ENCODE peak calls at places on chromosomes 11 and 22, in six cellular contexts. B is skeletal muscle cell, S is A549, I is dorsolateral prefrontal cortex, N is sigmoid colon, H is astrocyte of the spinal cord. P is an unnamed sample.

GRCh38 chr11:74278721-74279148 is 32.7 kb downstream of the P4HA3 start:
- DNase-seq in B (peak), S (peak), I (no peak), N (peak), H (peak), P (peak)

GRCh38 chr11:65649656-65650546 is 12.0 kb downstream of the SIPA1 start:
- DNase-seq in B (no peak), S (no peak), I (no peak), N (no peak), H (no peak), P (no peak)

GRCh38 chr11:129728571-129728970 is 87.1 kb upstream of the TMEM45B start:
- DNase-seq in B (no peak), S (no peak), I (no peak), N (no peak), H (no peak), P (no peak)

GRCh38 chr22:36055376-36056310 is 27.0 kb upstream of the RBFOX2 start:
- DNase-seq in B (no peak), S (no peak), I (no peak), N (no peak), H (peak), P (no peak)

GRCh38 chr11:66346476-66347424 is 679 bp downstream of the B4GAT1 start:
- DNase-seq in B (no peak), S (no peak), I (no peak), N (no peak), H (peak), P (no peak)

GRCh38 chr11:30488304-30488998 is 97.7 kb downstream of the MPPED2 start:
- DNase-seq in B (peak), S (no peak), I (no peak), N (no peak), H (peak), P (peak)

GRCh38 chr11:129989437-129989836 is 13.2 kb downstream of the PRDM10 start:
- DNase-seq in B (no peak), S (no peak), I (no peak), N (no peak), H (no peak), P (no peak)

GRCh38 chr11:77793972-77794371 is 26.6 kb downstream of the RSF1 start:
- DNase-seq in B (no peak), S (no peak), I (no peak), N (no peak), H (no peak), P (no peak)

GRCh38 chr11:93481279-93481678 is 61.9 kb downstream of the SMCO4 start:
- DNase-seq in B (no peak), S (no peak), I (no peak), N (no peak), H (no peak), P (no peak)

GRCh38 chr11:12287374-12288211 is 89.8 kb upstream of the PARVA start:
- DNase-seq in B (peak), S (peak), I (no peak), N (peak), H (peak), P (peak)

GRCh38 chr11:85759915-85760314 is 51.0 kb downstream of the SYTL2 start:
- DNase-seq in B (peak), S (no peak), I (no peak), N (no peak), H (peak), P (peak)

GRCh38 chr11:30775123-30775522 is 189.0 kb upstream of the MPPED2 start:
- DNase-seq in B (no peak), S (no peak), I (no peak), N (no peak), H (no peak), P (no peak)

GRCh38 chr11:81497202-81497804 is 1236.4 kb downstream of the FAM181B start:
- DNase-seq in B (no peak), S (peak), I (no peak), N (no peak), H (peak), P (no peak)

GRCh38 chr11:102390667-102391449 is 43.8 kb downstream of the BIRC2 start:
- DNase-seq in B (peak), S (peak), I (peak), N (peak), H (peak), P (no peak)

GRCh38 chr11:76251576-76251975 is 45.3 kb upstream of the WNT11 start:
- DNase-seq in B (no peak), S (no peak), I (no peak), N (no peak), H (no peak), P (no peak)

GRCh38 chr11:35247428-35247827 is 108.5 kb downstream of the CD44 start:
- DNase-seq in B (no peak), S (no peak), I (no peak), N (no peak), H (no peak), P (no peak)

GRCh38 chr11:122637538-122637937 is 18.0 kb upstream of the UBASH3B start:
- DNase-seq in B (no peak), S (no peak), I (no peak), N (no peak), H (no peak), P (no peak)

GRCh38 chr11:120835601-120836228 is 188.2 kb upstream of the TBCEL start:
- DNase-seq in B (no peak), S (no peak), I (no peak), N (no peak), H (no peak), P (no peak)

GRCh38 chr22:28582806-28583205 is 96.8 kb downstream of the TTC28 start:
- DNase-seq in B (peak), S (no peak), I (no peak), N (no peak), H (peak), P (peak)

GRCh38 chr22:38419864-38420172 is 35.2 kb downstream of the KCNJ4 start:
- DNase-seq in B (no peak), S (no peak), I (no peak), N (no peak), H (no peak), P (no peak)

GRCh38 chr22:44360686-44361381 is 48.1 kb upstream of the SHISAL1 start:
- DNase-seq in B (peak), S (peak), I (no peak), N (peak), H (peak), P (no peak)

GRCh38 chr22:25828422-25828821 is 86.4 kb downstream of the MYO18B start:
- DNase-seq in B (no peak), S (no peak), I (no peak), N (no peak), H (no peak), P (no peak)

GRCh38 chr11:119421941-119422504 is 949 bp downstream of the THY1 start:
- DNase-seq in B (no peak), S (no peak), I (peak), N (no peak), H (no peak), P (no peak)

GRCh38 chr22:41382098-41382578 is 396 bp downstream of the TEF start:
- DNase-seq in B (no peak), S (peak), I (peak), N (peak), H (no peak), P (no peak)

GRCh38 chr22:22576244-22576988 is 17.4 kb upstream of the PRAME start:
- DNase-seq in B (no peak), S (peak), I (peak), N (no peak), H (peak), P (no peak)

GRCh38 chr11:68682531-68682931 is 1.8 kb upstream of the GAL start:
- DNase-seq in B (no peak), S (no peak), I (no peak), N (peak), H (no peak), P (no peak)

GRCh38 chr11:130178441-130178971 is 18.9 kb downstream of the ST14 start:
- DNase-seq in B (no peak), S (no peak), I (no peak), N (no peak), H (no peak), P (no peak)

GRCh38 chr22:44665115-44665514 is 36.9 kb upstream of the PRR5 start:
- DNase-seq in B (no peak), S (no peak), I (peak), N (peak), H (no peak), P (no peak)

GRCh38 chr22:46774456-46775363 is 12.3 kb downstream of the TBC1D22A start:
- DNase-seq in B (no peak), S (no peak), I (no peak), N (no peak), H (no peak), P (no peak)
- H3K4me3 ChIP-seq in B (no peak), S (peak), I (no peak), N (no peak), H (no peak), P (no peak)

GRCh38 chr11:18204771-18205170 is 31.8 kb downstream of the SAA4 start:
- DNase-seq in B (no peak), S (no peak), I (no peak), N (no peak), H (no peak), P (no peak)
- H3K4me3 ChIP-seq in B (no peak), S (no peak), I (no peak), N (no peak), H (no peak), P (no peak)

DNA sequence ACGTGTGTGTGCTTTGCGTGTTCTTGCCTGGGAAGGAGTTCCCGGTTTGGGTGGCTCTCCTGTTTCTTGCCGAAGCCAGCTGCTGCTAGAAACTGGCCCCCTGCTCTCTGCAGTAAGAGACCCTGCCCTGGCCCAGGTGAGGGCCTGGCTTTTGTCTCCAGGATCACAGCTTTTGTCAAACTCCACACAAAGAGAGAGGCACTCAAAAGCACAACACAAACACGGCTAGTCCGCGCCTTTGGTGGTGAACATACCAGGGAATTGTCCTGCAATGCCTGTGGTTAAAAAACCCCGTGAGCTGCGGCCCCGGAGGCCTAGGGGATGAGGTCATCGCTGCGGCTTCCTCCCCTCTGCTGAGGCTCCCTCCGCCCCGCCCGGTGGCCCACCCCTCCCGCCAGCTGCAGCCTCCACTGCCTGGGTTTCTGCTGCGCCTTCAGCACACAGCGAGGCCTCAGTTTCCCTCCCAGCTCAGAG is 88.9 kb downstream of the KCNQ1 start:
- DNase-seq in B (peak), S (no peak), I (peak), N (peak), H (peak), P (peak)
- H3K4me3 ChIP-seq in B (no peak), S (no peak), I (no peak), N (no peak), H (no peak), P (peak)

DNA sequence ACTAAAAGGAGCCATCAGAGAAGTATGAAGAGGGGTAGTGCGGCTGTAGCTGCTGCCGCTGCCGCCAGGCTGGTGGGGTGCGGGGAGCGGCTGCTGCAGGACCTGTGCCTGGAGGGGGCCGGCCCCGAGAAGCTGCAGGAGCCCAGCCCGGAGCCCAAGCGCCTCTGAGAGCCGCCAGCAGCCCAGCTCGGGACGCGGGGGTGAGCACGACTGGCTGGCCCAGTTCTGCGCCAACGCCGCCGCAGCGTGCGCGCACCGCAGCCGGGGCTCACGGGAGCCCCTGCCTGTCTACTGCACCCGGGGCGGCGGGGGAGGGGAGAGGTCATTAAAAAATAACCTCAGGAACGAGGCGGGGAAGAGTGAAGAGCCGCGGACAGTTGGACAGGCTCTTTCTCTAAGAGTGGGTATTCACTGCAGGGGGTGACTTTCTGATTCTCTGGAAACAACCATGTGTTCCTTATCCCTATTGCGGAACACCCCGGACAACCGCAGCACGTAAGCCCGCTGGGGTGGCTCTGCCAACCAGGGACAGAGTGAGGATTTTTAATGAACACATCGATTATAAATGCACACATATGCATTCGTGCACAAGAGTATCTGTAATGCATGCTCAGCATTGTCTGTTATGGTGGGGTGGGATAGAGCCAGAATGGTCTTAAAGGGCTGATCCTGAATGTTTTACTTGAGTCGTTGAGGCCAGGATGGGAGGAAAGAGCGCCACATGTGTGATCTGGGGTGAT is 459 bp downstream of the GAS2 start:
- DNase-seq in B (no peak), S (no peak), I (peak), N (no peak), H (peak), P (no peak)
- H3K4me3 ChIP-seq in B (peak), S (peak), I (peak), N (peak), H (peak), P (peak)

GRCh38 chr22:32204211-32204855 is 540 bp downstream of the RFPL2 start:
- DNase-seq in B (no peak), S (peak), I (peak), N (no peak), H (no peak), P (no peak)
- H3K4me3 ChIP-seq in B (no peak), S (peak), I (peak), N (peak), H (no peak), P (no peak)

DNA sequence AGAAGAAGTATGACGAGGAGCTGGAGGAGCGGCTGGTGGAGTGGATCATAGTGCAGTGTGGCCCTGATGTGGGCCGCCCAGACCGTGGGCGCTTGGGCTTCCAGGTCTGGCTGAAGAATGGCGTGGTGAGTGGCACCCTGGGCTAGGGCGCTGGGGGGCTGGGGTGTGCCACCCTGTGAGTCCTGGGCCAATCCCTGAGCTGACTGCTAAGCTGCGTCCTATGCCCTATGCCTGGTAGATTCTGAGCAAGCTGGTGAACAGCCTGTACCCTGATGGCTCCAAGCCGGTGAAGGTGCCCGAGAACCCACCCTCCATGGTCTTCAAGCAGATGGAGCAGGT is 3.9 kb downstream of the TAGLN start:
- DNase-seq in B (no peak), S (no peak), I (no peak), N (no peak), H (no peak), P (no peak)
- H3K4me3 ChIP-seq in B (no peak), S (no peak), I (no peak), N (peak), H (no peak), P (peak)

GRCh38 chr11:72395993-72396392 is 38.3 kb downstream of the CLPB start:
- DNase-seq in B (no peak), S (no peak), I (peak), N (no peak), H (no peak), P (no peak)
- H3K4me3 ChIP-seq in B (no peak), S (no peak), I (no peak), N (no peak), H (no peak), P (no peak)

GRCh38 chr22:46087336-46087690 is 63.0 kb upstream of the PPARA start:
- DNase-seq in B (no peak), S (no peak), I (no peak), N (no peak), H (no peak), P (no peak)

GRCh38 chr22:46086577-46087335 is 63.6 kb upstream of the PPARA start:
- DNase-seq in B (no peak), S (no peak), I (no peak), N (peak), H (no peak), P (no peak)

GRCh38 chr22:46089426-46090041 is 60.8 kb upstream of the PPARA start:
- DNase-seq in B (no peak), S (no peak), I (no peak), N (peak), H (no peak), P (no peak)

GRCh38 chr22:46088541-46089311 is 61.6 kb upstream of the PPARA start:
- DNase-seq in B (peak), S (no peak), I (no peak), N (peak), H (peak), P (peak)

GRCh38 chr22:46087816-46088277 is 62.5 kb upstream of the PPARA start:
- DNase-seq in B (peak), S (no peak), I (peak), N (peak), H (peak), P (no peak)
- H3K4me3 ChIP-seq in B (no peak), S (peak), I (peak), N (peak), H (peak), P (peak)

P was measured in AG04449.